ENCODE peak calls at places on chromosomes 1 and 21, in four cellular contexts. C is RWPE1, I is spleen, V is body of pancreas. Z is an unnamed sample.

GRCh38 chr1:89873757-89874156 is 52.9 kb downstream of the LRRC8D start:
- DNase-seq in C (peak), I (no peak), V (no peak), Z (no peak)

GRCh38 chr1:198523183-198523942 is 17.1 kb downstream of the ATP6V1G3 start:
- DNase-seq in C (no peak), I (no peak), V (no peak), Z (no peak)

GRCh38 chr1:1960480-1961196 is 41.6 kb upstream of the TMEM52 start:
- DNase-seq in C (no peak), I (no peak), V (no peak), Z (no peak)

GRCh38 chr21:43644609-43645008 is 14.7 kb downstream of the HSF2BP start:
- DNase-seq in C (no peak), I (no peak), V (no peak), Z (peak)

GRCh38 chr1:61334718-61335589 is 252.6 kb downstream of the NFIA start:
- DNase-seq in C (no peak), I (no peak), V (peak), Z (peak)

GRCh38 chr1:14441302-14441741 is 157.2 kb upstream of the KAZN start:
- DNase-seq in C (peak), I (no peak), V (no peak), Z (no peak)

GRCh38 chr1:168991667-168992475 is 114.6 kb upstream of the ATP1B1 start:
- DNase-seq in C (peak), I (no peak), V (no peak), Z (no peak)

GRCh38 chr1:208466054-208466590 is 221.9 kb upstream of the PLXNA2 start:
- DNase-seq in C (no peak), I (no peak), V (no peak), Z (no peak)

GRCh38 chr1:31523012-31523411 is 53.3 kb upstream of the TINAGL1 start:
- DNase-seq in C (peak), I (no peak), V (no peak), Z (no peak)

GRCh38 chr1:200916152-200916551 is 21.5 kb downstream of the INAVA start:
- DNase-seq in C (no peak), I (peak), V (no peak), Z (no peak)

GRCh38 chr1:46041974-46042373 is 90.5 kb downstream of the PIK3R3 start:
- DNase-seq in C (no peak), I (no peak), V (peak), Z (peak)

GRCh38 chr1:87904668-87905067 is 576.0 kb downstream of the LMO4 start:
- DNase-seq in C (no peak), I (no peak), V (no peak), Z (no peak)

GRCh38 chr1:180566495-180566894 is 7.7 kb downstream of the OVAAL start:
- DNase-seq in C (no peak), I (no peak), V (no peak), Z (no peak)

GRCh38 chr1:3609769-3610157 is 1.5 kb downstream of the MEGF6 start:
- DNase-seq in C (no peak), I (no peak), V (no peak), Z (no peak)

GRCh38 chr1:149885364-149886111 is 13.8 kb upstream of the BOLA1 start:
- DNase-seq in C (peak), I (peak), V (peak), Z (peak)

GRCh38 chr1:147771216-147772125 is 11.1 kb upstream of the GJA5 start:
- DNase-seq in C (peak), I (no peak), V (no peak), Z (peak)

GRCh38 chr1:154326546-154327465 is 1.5 kb downstream of the ATP8B2 start:
- DNase-seq in C (peak), I (no peak), V (peak), Z (peak)

GRCh38 chr1:176826265-176826664 is 338.2 kb downstream of the ASTN1 start:
- DNase-seq in C (no peak), I (no peak), V (no peak), Z (no peak)

GRCh38 chr1:110513511-110513910 is 5.5 kb downstream of the KCNA10 start:
- DNase-seq in C (no peak), I (no peak), V (no peak), Z (no peak)

GRCh38 chr21:44845418-44846200 is 27.7 kb upstream of the SUMO3 start:
- DNase-seq in C (peak), I (peak), V (peak), Z (peak)

GRCh38 chr1:43549921-43550597 is 19.4 kb downstream of the PTPRF start:
- DNase-seq in C (peak), I (no peak), V (peak), Z (peak)

GRCh38 chr1:16461681-16462080 is 21.2 kb downstream of the NECAP2 start:
- DNase-seq in C (no peak), I (peak), V (no peak), Z (no peak)

GRCh38 chr1:16464917-16465625 is 24.5 kb downstream of the NECAP2 start:
- DNase-seq in C (no peak), I (peak), V (no peak), Z (no peak)

GRCh38 chr1:16458801-16459200 is 18.3 kb downstream of the NECAP2 start:
- DNase-seq in C (no peak), I (peak), V (no peak), Z (no peak)

GRCh38 chr1:16462773-16463330 is 22.3 kb downstream of the NECAP2 start:
- DNase-seq in C (no peak), I (no peak), V (no peak), Z (no peak)

GRCh38 chr1:16459503-16459902 is 19.0 kb downstream of the NECAP2 start:
- DNase-seq in C (no peak), I (peak), V (no peak), Z (no peak)
- H3K27ac ChIP-seq in C (peak), I (no peak), V (no peak), Z (no peak)

GRCh38 chr1:235151033-235151432 is 10.0 kb downstream of the RBM34 start:
- DNase-seq in C (no peak), I (no peak), V (no peak), Z (no peak)

GRCh38 chr1:235145639-235146038 is 15.4 kb downstream of the RBM34 start:
- DNase-seq in C (no peak), I (no peak), V (no peak), Z (no peak)

GRCh38 chr1:235142991-235143390 is 14.4 kb upstream of the TOMM20 start:
- DNase-seq in C (no peak), I (no peak), V (no peak), Z (no peak)

GRCh38 chr1:235149824-235150223 is 11.2 kb downstream of the RBM34 start:
- DNase-seq in C (no peak), I (no peak), V (no peak), Z (no peak)

GRCh38 chr1:235147269-235147668 is 13.8 kb downstream of the RBM34 start:
- DNase-seq in C (no peak), I (no peak), V (no peak), Z (no peak)
- H3K27ac ChIP-seq in C (no peak), I (no peak), V (no peak), Z (no peak)

GRCh38 chr21:38267991-38268858 is 11.4 kb downstream of the KCNJ15 start:
- DNase-seq in C (peak), I (no peak), V (no peak), Z (no peak)

GRCh38 chr21:38269567-38269917 is 12.8 kb downstream of the KCNJ15 start:
- DNase-seq in C (no peak), I (no peak), V (no peak), Z (no peak)

GRCh38 chr21:38266732-38267131 is 9.9 kb downstream of the KCNJ15 start:
- DNase-seq in C (peak), I (no peak), V (no peak), Z (no peak)

GRCh38 chr21:38268859-38269566 is 12.2 kb downstream of the KCNJ15 start:
- DNase-seq in C (no peak), I (no peak), V (no peak), Z (no peak)

DNA sequence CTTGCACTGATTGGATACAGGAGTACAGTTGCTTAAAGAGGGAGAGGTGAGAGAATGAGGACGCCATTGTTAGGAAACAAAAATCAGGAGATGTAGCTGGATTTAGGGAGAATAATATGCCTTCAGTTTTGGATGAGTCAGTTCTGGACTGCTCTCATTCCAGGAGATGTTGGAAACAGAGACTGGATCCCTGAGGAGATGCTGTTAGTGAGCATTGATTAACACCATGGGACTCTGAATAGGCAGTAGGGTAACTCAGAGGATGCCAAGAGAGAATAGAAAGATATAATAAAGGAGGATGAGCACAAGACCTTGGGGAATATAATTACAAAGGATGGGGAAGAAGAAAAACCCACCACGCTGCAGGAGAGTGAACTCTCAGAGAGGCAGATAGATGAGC is 10.3 kb downstream of the KCNJ15 start:
- DNase-seq in C (no peak), I (no peak), V (no peak), Z (no peak)
- H3K27ac ChIP-seq in C (no peak), I (peak), V (no peak), Z (no peak)

DNA sequence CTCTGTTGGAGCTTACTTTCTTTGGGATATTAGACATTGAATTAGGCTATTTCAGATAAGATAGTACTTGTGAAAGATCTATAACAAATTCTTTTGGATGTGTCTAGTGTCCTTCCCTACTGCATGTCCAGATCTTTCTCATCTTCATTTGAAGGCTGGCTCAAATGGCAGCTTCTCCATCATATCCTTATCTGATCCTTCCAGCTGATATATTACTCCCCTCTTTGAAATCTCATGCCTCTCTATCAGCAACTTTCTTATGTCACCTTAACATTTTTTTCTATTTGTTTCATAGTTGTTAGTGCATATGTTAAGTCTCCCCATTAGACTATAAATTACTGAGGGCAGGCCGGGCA is 17.5 kb downstream of the CAP1 start:
- DNase-seq in C (no peak), I (no peak), V (no peak), Z (no peak)
- H3K27ac ChIP-seq in C (peak), I (peak), V (no peak), Z (no peak)

GRCh38 chr1:243725075-243725474 is 125.0 kb downstream of the AKT3 start:
- DNase-seq in C (no peak), I (no peak), V (no peak), Z (no peak)
- H3K27ac ChIP-seq in C (no peak), I (no peak), V (no peak), Z (no peak)

DNA sequence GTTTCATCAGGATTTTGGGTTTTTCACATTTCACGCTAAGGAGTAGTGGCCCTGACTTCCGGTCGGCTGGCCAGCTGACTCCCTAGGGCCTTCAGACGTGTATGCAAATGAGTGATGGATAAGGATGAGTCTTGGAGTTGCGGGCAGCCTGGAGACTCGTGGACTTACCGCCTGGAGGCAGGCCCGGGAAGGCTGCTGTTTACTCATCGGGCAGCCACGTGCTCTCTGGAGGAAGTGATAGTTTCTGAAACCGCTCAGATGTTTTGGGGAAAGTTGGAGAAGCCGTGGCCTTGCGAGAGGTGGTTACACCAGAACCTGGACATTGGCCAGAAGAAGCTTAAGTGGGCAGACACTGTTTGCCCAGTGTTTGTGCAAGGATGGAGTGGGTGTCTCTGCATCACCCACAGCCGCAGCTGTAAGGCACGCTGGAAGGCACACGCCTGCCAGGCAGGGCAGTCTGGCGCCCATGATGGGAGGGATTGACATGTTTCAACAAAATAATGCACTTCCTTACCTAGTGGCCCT is 23.1 kb upstream of the TNFRSF1B start:
- DNase-seq in C (peak), I (peak), V (peak), Z (peak)
- H3K27ac ChIP-seq in C (peak), I (peak), V (no peak), Z (peak)